ENCODE peak calls at places on chromosomes 6 and 20, in four cellular contexts. S is body of pancreas; F is adrenal gland; X is CD8-positive, alpha-beta T cell. P is an unnamed sample. For H3K4me1, the result is how much of the 10 kb centered on the place peaks cover.

GRCh38 chr6:147769496-147770087 is 261.1 kb downstream of the SAMD5 start:
- DNase-seq in S (no peak), F (no peak), X (no peak), P (no peak)

GRCh38 chr20:53824779-53825178 is 231.1 kb upstream of the ZNF217 start:
- DNase-seq in S (no peak), F (no peak), X (no peak), P (no peak)

GRCh38 chr6:118350881-118351430 is 197.1 kb upstream of the PLN start:
- DNase-seq in S (no peak), F (no peak), X (no peak), P (no peak)

GRCh38 chr6:144377586-144377985 is 92.5 kb downstream of the UTRN start:
- DNase-seq in S (no peak), F (peak), X (no peak), P (no peak)

GRCh38 chr20:47857142-47857993 is 72.1 kb upstream of the SULF2 start:
- DNase-seq in S (no peak), F (no peak), X (no peak), P (peak)

GRCh38 chr20:34772437-34772836 is 53.0 kb downstream of the NCOA6 start:
- DNase-seq in S (no peak), F (no peak), X (no peak), P (no peak)

GRCh38 chr20:35618372-35619131 is 2.9 kb downstream of the SPAG4 start:
- DNase-seq in S (peak), F (peak), X (peak), P (peak)

GRCh38 chr20:34547844-34548613 is 10.5 kb upstream of the MAP1LC3A start:
- DNase-seq in S (no peak), F (no peak), X (no peak), P (no peak)

GRCh38 chr20:50648651-50649050 is 42.7 kb downstream of the RIPOR3 start:
- DNase-seq in S (no peak), F (no peak), X (no peak), P (no peak)
- H3K4me1 ChIP-seq in S (under half), F (under half), X (under half), P (under half)

GRCh38 chr6:88728756-88729155 is 234.7 kb downstream of the RNGTT start:
- DNase-seq in S (no peak), F (no peak), X (no peak), P (peak)
- H3K4me1 ChIP-seq in S (under half), F (under half), X (under half), P (half or more)

GRCh38 chr20:44204832-44205215 is 5.7 kb downstream of the OSER1 start:
- DNase-seq in S (no peak), F (no peak), X (no peak), P (no peak)
- H3K4me1 ChIP-seq in S (under half), F (under half), X (under half), P (under half)

GRCh38 chr6:22151892-22152291 is 144.9 kb downstream of the PRL start:
- DNase-seq in S (no peak), F (no peak), X (no peak), P (no peak)

GRCh38 chr6:22149501-22150490 is 147.0 kb downstream of the PRL start:
- DNase-seq in S (no peak), F (peak), X (no peak), P (peak)

GRCh38 chr6:22157233-22157632 is 139.6 kb downstream of the PRL start:
- DNase-seq in S (no peak), F (peak), X (no peak), P (no peak)

GRCh38 chr6:22152871-22153270 is 144.0 kb downstream of the PRL start:
- DNase-seq in S (no peak), F (no peak), X (no peak), P (no peak)

GRCh38 chr6:22153384-22154158 is 143.3 kb downstream of the PRL start:
- DNase-seq in S (peak), F (no peak), X (no peak), P (no peak)
- H3K4me1 ChIP-seq in S (under half), F (under half), X (under half), P (under half)

DNA sequence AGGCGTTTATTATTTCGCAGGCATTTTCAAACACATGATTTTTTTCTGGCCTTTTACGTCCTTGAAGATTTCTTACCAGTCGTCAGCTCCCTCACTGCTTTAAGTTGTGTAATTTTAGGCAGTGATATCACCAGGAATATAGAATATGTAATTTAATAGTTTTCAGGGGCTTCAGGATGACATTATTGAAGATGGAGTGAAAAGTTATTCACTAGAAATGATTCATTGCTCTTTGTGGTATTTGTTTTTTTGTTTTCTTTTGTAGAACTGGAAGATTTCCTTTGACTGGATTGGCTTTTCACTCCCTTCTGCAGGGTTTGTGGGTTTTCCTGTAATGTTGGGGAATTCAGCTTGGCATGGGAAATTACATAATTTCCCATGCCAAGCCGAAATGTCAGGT is 2.0 kb downstream of the LRRC1 start:
- DNase-seq in S (no peak), F (no peak), X (no peak), P (no peak)
- H3K4me1 ChIP-seq in S (under half), F (under half), X (under half), P (under half)

DNA sequence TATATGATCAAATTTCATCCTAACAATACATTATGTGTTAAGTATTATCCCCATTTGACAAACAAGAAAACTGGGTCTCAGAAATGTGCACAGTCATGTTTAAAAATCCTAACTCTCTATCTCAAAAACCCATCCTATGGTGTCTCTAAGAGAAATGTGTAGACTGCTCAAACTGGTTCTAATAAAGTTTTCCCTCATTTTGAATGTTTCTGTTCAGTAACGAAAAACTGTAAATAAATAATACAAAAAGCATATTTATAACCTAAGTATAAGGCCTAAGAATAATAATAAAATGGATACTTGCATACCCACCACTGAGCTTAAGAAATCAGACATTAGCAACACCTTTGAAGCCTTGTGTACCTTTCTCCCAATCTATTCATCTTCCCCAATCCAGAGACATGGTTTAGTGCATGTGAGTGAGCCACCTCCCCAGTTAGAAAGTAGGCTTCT is 39.0 kb downstream of the TNFAIP3 start:
- DNase-seq in S (no peak), F (no peak), X (no peak), P (no peak)
- H3K4me1 ChIP-seq in S (under half), F (under half), X (under half), P (under half)